ENCODE peak calls at places on chromosomes 2 and 18, in four cellular contexts. I is K562, D is GM12891, E is GM12878. G is an unnamed sample.

GRCh38 chr18:34342960-34343359 is 118.2 kb upstream of the NOL4 start:
- DNase-seq in I (no peak), D (no peak), E (no peak), G (no peak)

GRCh38 chr2:66875941-66876462 is 441.1 kb downstream of the MEIS1 start:
- DNase-seq in I (no peak), D (no peak), E (no peak), G (no peak)

GRCh38 chr2:29895296-29895695 is 26.1 kb downstream of the ALK start:
- DNase-seq in I (no peak), D (no peak), E (no peak), G (no peak)

GRCh38 chr2:200349868-200350267 is 43.4 kb downstream of the SPATS2L start:
- DNase-seq in I (no peak), D (no peak), E (no peak), G (no peak)

GRCh38 chr2:85763831-85764230 is 10.0 kb downstream of the ATOH8 start:
- DNase-seq in I (no peak), D (no peak), E (no peak), G (no peak)

GRCh38 chr18:28045176-28045810 is 131.6 kb downstream of the CDH2 start:
- DNase-seq in I (no peak), D (no peak), E (no peak), G (no peak)

GRCh38 chr18:32804126-32804888 is 31.5 kb upstream of the KLHL14 start:
- DNase-seq in I (no peak), D (no peak), E (no peak), G (no peak)

GRCh38 chr2:203484266-203485112 is 50.6 kb downstream of the RAPH1 start:
- DNase-seq in I (no peak), D (no peak), E (peak; percentile 40), G (peak; percentile 20)

GRCh38 chr2:43035922-43036321 is 190.5 kb downstream of the ZFP36L2 start:
- DNase-seq in I (no peak), D (no peak), E (no peak), G (no peak)

GRCh38 chr2:43033466-43034241 is 192.8 kb downstream of the ZFP36L2 start:
- DNase-seq in I (no peak), D (no peak), E (no peak), G (no peak)

GRCh38 chr2:43034921-43035320 is 191.5 kb downstream of the ZFP36L2 start:
- DNase-seq in I (no peak), D (no peak), E (no peak), G (no peak)

GRCh38 chr2:43032894-43033270 is 193.5 kb downstream of the ZFP36L2 start:
- DNase-seq in I (no peak), D (no peak), E (no peak), G (no peak)

GRCh38 chr2:43034242-43034619 is 192.2 kb downstream of the ZFP36L2 start:
- DNase-seq in I (no peak), D (no peak), E (no peak), G (no peak)
- TF ChIP-seq SPI1 in I (no peak), D (no peak), E (no peak), G (no peak)

DNA sequence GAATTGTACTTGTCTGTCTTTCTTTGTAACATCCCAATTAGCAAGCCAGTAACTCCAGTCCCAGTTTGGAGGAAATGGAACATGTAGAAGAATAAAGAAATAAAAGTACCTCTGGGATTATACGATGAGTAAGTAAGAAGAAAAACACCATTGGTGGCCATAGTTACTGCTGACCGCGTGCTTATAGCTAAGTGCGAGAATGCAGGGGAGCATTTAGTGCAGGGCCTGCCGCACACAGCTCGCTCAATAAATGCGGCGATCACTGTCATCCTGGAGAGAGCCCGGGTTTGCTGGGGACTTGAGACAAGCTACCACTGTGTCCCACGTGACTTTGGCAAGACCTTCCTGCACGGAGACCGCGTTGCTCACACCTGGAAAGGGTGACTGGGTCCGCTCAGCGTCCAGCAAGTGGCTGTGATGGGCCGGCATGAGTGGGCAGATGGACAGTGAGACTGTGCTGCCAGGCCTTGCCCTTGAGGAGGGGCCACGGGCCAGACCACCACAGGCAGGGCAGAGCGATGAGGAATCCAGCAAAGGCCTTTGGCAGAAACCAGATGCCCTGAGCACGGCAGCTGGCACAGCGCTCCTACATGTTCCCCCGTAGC is 54.8 kb downstream of the ADI1 start:
- DNase-seq in I (no peak), D (no peak), E (no peak), G (no peak)
- TF ChIP-seq SPI1 in I (no peak), D (no peak), E (no peak), G (no peak)

DNA sequence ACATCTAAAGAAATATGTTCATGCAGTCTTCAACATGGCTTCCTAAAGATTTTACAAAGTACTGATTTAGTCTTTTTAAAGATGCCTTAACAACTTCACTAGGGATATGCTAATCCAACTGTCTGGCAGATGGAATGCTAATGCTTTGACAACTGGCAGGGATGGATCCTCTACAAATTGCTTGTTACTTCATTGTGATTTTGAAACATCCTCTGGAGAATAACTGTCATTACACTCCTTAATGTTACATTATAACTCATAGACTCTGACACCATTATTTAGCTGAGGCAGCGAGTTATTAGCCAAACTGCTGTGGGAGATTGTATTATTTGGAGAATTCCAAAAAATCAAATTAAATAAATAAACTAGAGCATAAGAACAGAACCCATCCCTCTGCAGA is 321.0 kb upstream of the TFPI start:
- DNase-seq in I (no peak), D (no peak), E (no peak), G (no peak)
- TF ChIP-seq SPI1 in I (no peak), D (no peak), E (no peak), G (no peak)

DNA sequence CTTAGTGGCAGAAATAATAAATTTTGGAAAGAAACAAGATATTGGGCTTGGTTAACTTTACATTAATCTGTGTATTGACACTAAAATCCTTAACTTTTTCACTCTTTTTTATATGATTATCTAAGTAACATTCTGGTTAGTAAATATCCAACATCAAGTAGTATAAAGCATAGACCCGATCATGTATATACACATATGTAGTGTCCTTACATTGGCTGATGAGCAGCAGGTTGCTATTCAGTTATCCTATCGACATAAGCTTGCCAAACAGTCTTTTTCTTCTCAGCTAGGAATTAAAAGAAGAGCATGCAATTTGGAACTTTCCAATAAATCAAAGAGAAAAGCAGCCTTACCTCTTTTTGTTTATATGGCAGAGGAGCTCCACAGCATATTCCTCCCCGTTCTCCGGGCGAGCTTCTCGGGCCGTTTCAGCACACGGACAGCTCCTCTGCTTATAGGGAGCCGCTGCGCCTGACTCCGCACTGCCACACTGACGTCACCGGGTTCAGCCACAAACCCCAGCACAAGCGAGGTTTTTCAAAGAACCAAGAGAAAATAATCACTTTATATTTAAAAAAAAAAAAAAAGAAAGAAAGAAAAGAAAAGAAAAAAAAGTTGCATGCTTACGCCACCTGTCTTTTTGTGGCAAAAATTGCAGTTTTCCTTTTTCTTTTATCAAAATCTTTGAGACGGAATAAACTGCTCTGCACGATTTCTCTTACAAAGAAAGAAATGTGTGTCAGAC is at the start of gene SCG2:
- DNase-seq in I (peak; percentile 9), D (peak; percentile 13), E (no peak), G (peak; percentile 65)
- TF ChIP-seq SPI1 in I (no peak), D (no peak), E (no peak), G (no peak)

G was measured in HL-60.